ENCODE peak calls at places on chromosomes 13 and 19, in five cellular contexts. One of them, this sample, is unnamed.

GRCh38 chr19:55372316-55373081 is 2.2 kb upstream of the IL11 start:
- DNase-seq in HepG2: peak
- DNase-seq in GM12878: no peak
- DNase-seq in A549: peak
- DNase-seq in K562: no peak
- DNase-seq in this sample: peak

GRCh38 chr19:55546822-55547614 is 1.7 kb upstream of the SBK3 start:
- DNase-seq in HepG2: peak
- DNase-seq in GM12878: no peak
- DNase-seq in A549: peak
- DNase-seq in K562: peak
- DNase-seq in this sample: no peak

GRCh38 chr13:20713014-20713376 is 9.5 kb downstream of the IL17D start:
- DNase-seq in HepG2: no peak
- DNase-seq in GM12878: no peak
- DNase-seq in A549: no peak
- DNase-seq in K562: no peak
- DNase-seq in this sample: no peak

GRCh38 chr13:87878706-87879105 is 207.5 kb downstream of the SLITRK5 start:
- DNase-seq in HepG2: no peak
- DNase-seq in GM12878: no peak
- DNase-seq in A549: no peak
- DNase-seq in K562: no peak
- DNase-seq in this sample: no peak

GRCh38 chr13:103996733-103997132 is 930.5 kb upstream of the SLC10A2 start:
- DNase-seq in HepG2: no peak
- DNase-seq in GM12878: no peak
- DNase-seq in A549: no peak
- DNase-seq in K562: no peak
- DNase-seq in this sample: no peak

GRCh38 chr13:33206425-33206824 is 79.1 kb downstream of the STARD13 start:
- DNase-seq in HepG2: no peak
- DNase-seq in GM12878: no peak
- DNase-seq in A549: no peak
- DNase-seq in K562: no peak
- DNase-seq in this sample: no peak

GRCh38 chr19:35845215-35846037 is 6.9 kb downstream of the NPHS1 start:
- DNase-seq in HepG2: peak
- DNase-seq in GM12878: no peak
- DNase-seq in A549: peak
- DNase-seq in K562: peak
- DNase-seq in this sample: no peak

GRCh38 chr13:108212901-108213300 is 2.4 kb downstream of the LIG4 start:
- DNase-seq in HepG2: no peak
- DNase-seq in GM12878: no peak
- DNase-seq in A549: no peak
- DNase-seq in K562: no peak
- DNase-seq in this sample: no peak

GRCh38 chr19:16566161-16566560 is 6.1 kb downstream of the SLC35E1 start:
- DNase-seq in HepG2: no peak
- DNase-seq in GM12878: no peak
- DNase-seq in A549: no peak
- DNase-seq in K562: no peak
- DNase-seq in this sample: no peak

GRCh38 chr19:51514866-51515481 is 13.4 kb upstream of the SIGLEC12 start:
- DNase-seq in HepG2: peak
- DNase-seq in GM12878: peak
- DNase-seq in A549: peak
- DNase-seq in K562: peak
- DNase-seq in this sample: peak

GRCh38 chr19:40147338-40147692 is 43.9 kb upstream of the MAP3K10 start:
- DNase-seq in HepG2: no peak
- DNase-seq in GM12878: no peak
- DNase-seq in A549: no peak
- DNase-seq in K562: no peak
- DNase-seq in this sample: no peak

GRCh38 chr19:40150170-40150569 is 41.1 kb upstream of the MAP3K10 start:
- DNase-seq in HepG2: no peak
- DNase-seq in GM12878: no peak
- DNase-seq in A549: no peak
- DNase-seq in K562: no peak
- DNase-seq in this sample: no peak

GRCh38 chr19:40144947-40145748 is 46.1 kb upstream of the MAP3K10 start:
- DNase-seq in HepG2: no peak
- DNase-seq in GM12878: no peak
- DNase-seq in A549: peak
- DNase-seq in K562: no peak
- DNase-seq in this sample: peak

GRCh38 chr19:40144151-40144550 is 47.1 kb upstream of the MAP3K10 start:
- DNase-seq in HepG2: no peak
- DNase-seq in GM12878: no peak
- DNase-seq in A549: no peak
- DNase-seq in K562: no peak
- DNase-seq in this sample: no peak

GRCh38 chr19:40147693-40148347 is 43.4 kb upstream of the MAP3K10 start:
- DNase-seq in HepG2: no peak
- DNase-seq in GM12878: no peak
- DNase-seq in A549: peak
- DNase-seq in K562: peak
- DNase-seq in this sample: peak
- H3K4me3 ChIP-seq in HepG2: no peak
- H3K4me3 ChIP-seq in GM12878: no peak
- H3K4me3 ChIP-seq in A549: peak
- H3K4me3 ChIP-seq in K562: no peak
- H3K4me3 ChIP-seq in this sample: no peak

GRCh38 chr13:73228546-73228945 is 169.7 kb downstream of the KLF5 start:
- DNase-seq in HepG2: no peak
- DNase-seq in GM12878: no peak
- DNase-seq in A549: peak
- DNase-seq in K562: no peak
- DNase-seq in this sample: no peak
- TF ChIP-seq MYC in HepG2: no peak
- TF ChIP-seq MYC in GM12878: no peak
- TF ChIP-seq MYC in A549: no peak
- TF ChIP-seq MYC in K562: no peak
- TF ChIP-seq MYC in this sample: no peak

GRCh38 chr13:113577881-113578435 is 6.6 kb upstream of the TFDP1 start:
- DNase-seq in HepG2: no peak
- DNase-seq in GM12878: no peak
- DNase-seq in A549: no peak
- DNase-seq in K562: no peak
- DNase-seq in this sample: no peak
- H3K4me3 ChIP-seq in HepG2: no peak
- H3K4me3 ChIP-seq in GM12878: no peak
- H3K4me3 ChIP-seq in A549: no peak
- H3K4me3 ChIP-seq in K562: no peak
- H3K4me3 ChIP-seq in this sample: no peak

GRCh38 chr19:52522555-52522954 is 4.9 kb upstream of the ZNF808 start:
- DNase-seq in HepG2: no peak
- DNase-seq in GM12878: no peak
- DNase-seq in A549: no peak
- DNase-seq in K562: peak
- DNase-seq in this sample: no peak
- TF ChIP-seq MYC in HepG2: no peak
- TF ChIP-seq MYC in GM12878: no peak
- TF ChIP-seq MYC in A549: no peak
- TF ChIP-seq MYC in K562: no peak
- TF ChIP-seq MYC in this sample: no peak

GRCh38 chr13:99007414-99007986 is 29.6 kb upstream of the DOCK9 start:
- DNase-seq in HepG2: no peak
- DNase-seq in GM12878: no peak
- DNase-seq in A549: no peak
- DNase-seq in K562: no peak
- DNase-seq in this sample: no peak

GRCh38 chr13:99009987-99010551 is 32.2 kb upstream of the DOCK9 start:
- DNase-seq in HepG2: no peak
- DNase-seq in GM12878: no peak
- DNase-seq in A549: no peak
- DNase-seq in K562: no peak
- DNase-seq in this sample: no peak

GRCh38 chr13:99005609-99006008 is 27.7 kb upstream of the DOCK9 start:
- DNase-seq in HepG2: no peak
- DNase-seq in GM12878: no peak
- DNase-seq in A549: no peak
- DNase-seq in K562: no peak
- DNase-seq in this sample: no peak

GRCh38 chr13:99004931-99005330 is 27.1 kb upstream of the DOCK9 start:
- DNase-seq in HepG2: no peak
- DNase-seq in GM12878: no peak
- DNase-seq in A549: no peak
- DNase-seq in K562: no peak
- DNase-seq in this sample: no peak

DNA sequence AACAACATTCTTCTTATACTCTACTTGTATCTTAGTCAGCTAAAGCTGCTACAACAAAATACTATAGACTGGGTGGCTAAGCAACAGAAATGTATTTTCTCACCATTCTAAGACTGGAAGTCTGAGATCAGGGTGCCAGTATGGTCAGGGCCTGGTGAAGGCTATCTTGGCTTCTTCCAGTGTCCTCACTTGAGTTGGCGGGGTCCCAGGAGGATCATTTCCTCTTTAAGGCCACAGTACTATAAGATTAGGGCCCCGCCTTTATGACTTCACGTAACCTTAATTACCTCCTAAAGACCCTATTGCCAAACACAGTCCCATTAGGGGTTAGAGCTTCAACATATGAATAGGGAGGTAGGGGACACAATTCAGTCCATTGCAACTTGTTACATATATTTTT is 30.7 kb upstream of the DOCK9 start:
- DNase-seq in HepG2: no peak
- DNase-seq in GM12878: no peak
- DNase-seq in A549: no peak
- DNase-seq in K562: peak
- DNase-seq in this sample: peak
- H3K4me3 ChIP-seq in HepG2: no peak
- H3K4me3 ChIP-seq in GM12878: no peak
- H3K4me3 ChIP-seq in A549: no peak
- H3K4me3 ChIP-seq in K562: no peak
- H3K4me3 ChIP-seq in this sample: no peak

GRCh38 chr19:1026189-1027019 is at the start of gene CNN2:
- DNase-seq in HepG2: peak
- DNase-seq in GM12878: no peak
- DNase-seq in A549: peak
- DNase-seq in K562: peak
- DNase-seq in this sample: peak
- TF ChIP-seq MYC in HepG2: peak
- TF ChIP-seq MYC in GM12878: no peak
- TF ChIP-seq MYC in A549: no peak
- TF ChIP-seq MYC in K562: peak
- TF ChIP-seq MYC in this sample: no peak

DNA sequence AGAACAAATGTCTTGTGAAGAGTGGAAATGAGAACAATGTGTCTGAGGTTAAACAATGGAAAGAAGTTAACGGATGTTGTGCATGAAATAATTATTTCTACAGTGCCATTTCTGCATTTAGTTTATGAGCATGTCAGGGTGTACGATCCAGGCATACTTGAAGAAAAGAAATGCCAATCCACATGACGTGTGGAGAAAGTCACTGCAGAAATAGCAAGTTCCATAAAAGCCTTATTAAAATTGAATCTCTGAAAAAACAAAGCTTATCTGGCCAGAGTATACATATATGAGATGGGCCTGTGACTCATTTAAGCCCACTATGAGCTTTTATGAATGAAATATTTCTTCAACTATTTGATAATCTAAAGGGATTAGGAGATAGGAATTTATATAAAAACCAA is 426.1 kb downstream of the EFNB2 start:
- DNase-seq in HepG2: no peak
- DNase-seq in GM12878: no peak
- DNase-seq in A549: no peak
- DNase-seq in K562: no peak
- DNase-seq in this sample: no peak
- H3K4me3 ChIP-seq in HepG2: no peak
- H3K4me3 ChIP-seq in GM12878: no peak
- H3K4me3 ChIP-seq in A549: no peak
- H3K4me3 ChIP-seq in K562: no peak
- H3K4me3 ChIP-seq in this sample: no peak